ENCODE peak calls at places on chromosomes 13 and 19, in eight cellular contexts. Q, P, U, O, T, Z, D and Y are unnamed samples.

GRCh38 chr19:35895911-35896642 is 4.3 kb downstream of the NFKBID start:
- DNase-seq in U (no peak), Q (no peak), P (no peak), T (no peak), D (no peak), O (no peak), Z (no peak), Y (no peak)

GRCh38 chr13:110506859-110507566 is 54.5 kb downstream of the RAB20 start:
- DNase-seq in T (no peak), Z (no peak), O (no peak), U (no peak), P (peak), D (peak), Q (no peak), Y (peak)

GRCh38 chr13:23440821-23441608 is 7.5 kb upstream of the SACS start:
- DNase-seq in P (no peak), O (no peak), D (no peak), T (no peak), Z (no peak), Q (no peak), U (no peak), Y (no peak)

GRCh38 chr13:107079423-107080099 is 511.6 kb upstream of the ARGLU1 start:
- DNase-seq in P (no peak), D (no peak), U (no peak), Z (no peak), T (no peak), O (no peak), Q (no peak), Y (no peak)

GRCh38 chr19:39405930-39406655 is 554 bp upstream of the ZFP36 start:
- DNase-seq in O (no peak), U (peak), D (no peak), Z (no peak), Q (peak), P (no peak), T (no peak), Y (no peak)

GRCh38 chr19:41588497-41589209 is 12.7 kb downstream of the CEACAM21 start:
- DNase-seq in T (no peak), P (peak), D (peak), U (no peak), Z (no peak), O (no peak), Q (peak), Y (no peak)

GRCh38 chr13:41196620-41197019 is 2.3 kb upstream of the KBTBD7 start:
- DNase-seq in Z (no peak), O (no peak), Q (peak), P (no peak), D (peak), T (no peak), U (no peak), Y (no peak)

GRCh38 chr19:40387151-40387550 is 2.8 kb downstream of the HIPK4 start:
- DNase-seq in Z (no peak), U (no peak), Q (no peak), T (no peak), D (no peak), P (no peak), O (no peak), Y (no peak)

GRCh38 chr19:4971816-4972495 is 3.0 kb downstream of the KDM4B start:
- DNase-seq in Z (no peak), D (no peak), U (no peak), Q (no peak), P (no peak), O (no peak), T (no peak), Y (no peak)

GRCh38 chr13:41058229-41059070 is 2.9 kb upstream of the WBP4 start:
- DNase-seq in O (no peak), Q (no peak), D (no peak), T (no peak), Z (no peak), P (no peak), U (no peak), Y (no peak)

GRCh38 chr19:35781650-35782049 is 6.3 kb downstream of the ARHGAP33 start:
- DNase-seq in O (no peak), Z (no peak), T (no peak), P (no peak), D (no peak), Q (peak), U (no peak), Y (no peak)

GRCh38 chr13:113080901-113081521 is 24.6 kb upstream of the F7 start:
- DNase-seq in U (no peak), P (no peak), Q (no peak), Z (no peak), T (peak), O (no peak), D (no peak), Y (no peak)

GRCh38 chr13:98313938-98314292 is 136.8 kb upstream of the RNF113B start:
- DNase-seq in Q (no peak), Z (no peak), D (no peak), T (no peak), U (no peak), O (no peak), P (no peak), Y (no peak)

GRCh38 chr19:44841255-44841654 is 4.8 kb upstream of the NECTIN2 start:
- DNase-seq in P (no peak), O (no peak), U (no peak), T (no peak), Q (no peak), Z (no peak), D (no peak), Y (no peak)

GRCh38 chr19:15463865-15464371 is 426 bp downstream of the RASAL3 start:
- DNase-seq in T (no peak), O (no peak), U (no peak), D (no peak), Q (peak), Z (no peak), P (no peak), Y (no peak)

GRCh38 chr19:5663904-5664303 is 16.4 kb downstream of the MICOS13 start:
- DNase-seq in P (no peak), T (no peak), U (no peak), D (no peak), O (no peak), Q (no peak), Z (no peak), Y (no peak)

GRCh38 chr19:50377517-50377916 is 1.3 kb downstream of the NR1H2 start:
- DNase-seq in T (no peak), P (no peak), O (no peak), Q (no peak), Z (no peak), U (no peak), D (no peak), Y (no peak)

GRCh38 chr13:51912091-51912490 is 50.3 kb downstream of the CCDC70 start:
- DNase-seq in O (no peak), U (no peak), Z (no peak), T (no peak), D (no peak), Q (no peak), P (no peak), Y (peak)
- TF ChIP-seq CTCF in O (no peak), U (no peak), Z (no peak), T (peak), D (no peak), Q (no peak), P (no peak), Y (peak)

GRCh38 chr13:71828117-71828516 is 38.9 kb downstream of the DACH1 start:
- DNase-seq in Q (no peak), O (no peak), P (no peak), D (no peak), U (no peak), T (no peak), Z (no peak), Y (no peak)
- H3K4me3 ChIP-seq in Q (no peak), O (no peak), P (no peak), D (no peak), U (no peak), T (peak), Z (no peak), Y (no peak)

GRCh38 chr19:2274937-2275535 is 6.9 kb downstream of the PEAK3 start:
- DNase-seq in U (no peak), Q (peak), O (no peak), Z (no peak), T (peak), D (peak), P (peak), Y (no peak)
- TF ChIP-seq CTCF in U (peak), Q (peak), O (peak), Z (peak), T (peak), D (peak), P (peak), Y (peak)

DNA sequence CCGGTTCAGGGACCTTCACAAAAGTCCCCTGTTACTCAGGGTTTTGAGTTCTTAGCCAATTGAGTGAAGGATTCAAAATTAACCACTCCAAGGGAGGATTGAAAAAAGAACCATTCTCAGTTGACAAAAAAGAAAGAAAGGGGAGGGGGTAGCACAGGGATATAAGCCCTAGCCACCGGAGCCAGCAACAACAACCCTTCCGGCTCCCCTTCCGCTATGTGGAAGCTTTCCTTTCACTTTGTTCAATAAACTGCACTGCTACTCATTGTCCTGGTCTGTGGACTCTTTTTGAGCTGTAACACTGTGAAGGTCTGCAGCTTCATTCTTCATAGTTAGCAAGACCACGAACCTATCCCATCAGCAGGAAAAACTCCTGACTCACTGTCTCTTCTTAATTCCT is 1488.1 kb upstream of the PRR20A start:
- DNase-seq in T (no peak), D (no peak), P (no peak), O (no peak), Q (peak), U (no peak), Z (no peak), Y (no peak)
- H3K4me3 ChIP-seq in T (no peak), D (no peak), P (no peak), O (no peak), Q (peak), U (no peak), Z (no peak), Y (no peak)

GRCh38 chr13:43239441-43239840 is 216.1 kb downstream of the DNAJC15 start:
- DNase-seq in Z (no peak), T (peak), Q (no peak), O (no peak), U (no peak), P (no peak), D (no peak), Y (no peak)
- TF ChIP-seq CTCF in Z (no peak), T (no peak), Q (no peak), O (no peak), U (no peak), P (no peak), D (no peak), Y (no peak)

GRCh38 chr13:36997716-36998427 is 1.3 kb downstream of the ALG5 start:
- DNase-seq in P (no peak), U (no peak), Q (no peak), Z (no peak), T (no peak), D (no peak), O (no peak), Y (no peak)

GRCh38 chr13:36998624-36999041 is 507 bp downstream of the ALG5 start:
- DNase-seq in Z (no peak), Q (peak), T (peak), D (no peak), U (no peak), O (no peak), P (no peak), Y (no peak)

GRCh38 chr13:36999054-36999927 is at the start of gene ALG5:
- DNase-seq in U (peak), D (peak), P (peak), Q (peak), Z (no peak), T (peak), O (peak), Y (peak)

GRCh38 chr13:37001921-37002250 is 1.3 kb downstream of the EXOSC8 start:
- DNase-seq in Q (no peak), Z (no peak), U (no peak), P (no peak), T (no peak), O (no peak), D (no peak), Y (no peak)
- H3K4me3 ChIP-seq in Q (peak), Z (no peak), U (no peak), P (peak), T (peak), O (peak), D (peak), Y (peak)

DNA sequence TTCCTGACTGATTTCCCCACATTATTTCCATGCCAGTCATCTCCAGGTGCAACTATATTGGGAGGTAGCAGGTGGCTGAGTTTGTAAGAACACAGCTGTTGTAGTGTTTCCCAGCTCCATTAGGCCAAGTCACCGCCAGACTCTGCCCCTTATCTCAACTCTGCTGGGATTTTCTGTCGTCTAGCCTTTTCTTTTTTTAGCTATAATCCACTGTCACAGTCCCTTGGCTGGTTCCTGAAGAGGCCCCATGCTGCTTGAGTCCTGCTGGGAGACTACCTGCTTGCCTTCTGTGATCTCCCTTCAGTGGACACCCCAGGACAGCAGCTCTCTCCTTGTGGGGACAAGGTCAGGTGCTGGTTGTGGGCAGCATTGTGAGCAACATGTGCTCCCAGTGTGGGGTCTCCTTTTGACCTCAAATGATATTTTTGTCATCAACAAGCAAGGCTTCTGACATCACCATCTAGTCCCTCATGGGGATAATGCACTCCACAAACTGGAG is 195.0 kb upstream of the ATXN8OS start:
- DNase-seq in U (no peak), P (no peak), Q (no peak), Z (no peak), D (no peak), T (no peak), O (no peak), Y (no peak)
- TF ChIP-seq CTCF in U (no peak), P (no peak), Q (no peak), Z (no peak), D (no peak), T (no peak), O (no peak), Y (no peak)

GRCh38 chr13:105502193-105502592 is 1033.3 kb downstream of the EFNB2 start:
- DNase-seq in Z (no peak), P (no peak), D (no peak), O (no peak), Q (peak), T (no peak), U (no peak), Y (no peak)
- H3K4me3 ChIP-seq in Z (no peak), P (no peak), D (no peak), O (no peak), Q (no peak), T (no peak), U (no peak), Y (no peak)